ENCODE peak calls at places on chromosomes 16 and 17, in five cellular contexts. One of them, this sample, is unnamed.

GRCh38 chr16:64754279-64754678 is 367.6 kb downstream of the CDH11 start:
- DNase-seq in activated CD8-positive, alpha-beta T cell treated with anti-CD3 and anti-CD28 coated beads for 36 hours: no peak
- DNase-seq in endothelial cell: no peak
- DNase-seq in psoas muscle: no peak
- DNase-seq in HFFc6: no peak
- DNase-seq in this sample: no peak

GRCh38 chr17:21275047-21275578 is 9.4 kb upstream of the MAP2K3 start:
- DNase-seq in HFFc6: no peak
- DNase-seq in activated CD8-positive, alpha-beta T cell treated with anti-CD3 and anti-CD28 coated beads for 36 hours: peak; percentile 33
- DNase-seq in psoas muscle: peak; percentile 78
- DNase-seq in endothelial cell: no peak
- DNase-seq in this sample: no peak

GRCh38 chr17:4598776-4599504 is 14.6 kb downstream of the SMTNL2 start:
- DNase-seq in endothelial cell: no peak
- DNase-seq in psoas muscle: peak; percentile 90
- DNase-seq in activated CD8-positive, alpha-beta T cell treated with anti-CD3 and anti-CD28 coated beads for 36 hours: no peak
- DNase-seq in HFFc6: no peak
- DNase-seq in this sample: no peak

GRCh38 chr17:15081008-15081407 is 184.1 kb downstream of the PMP22 start:
- DNase-seq in endothelial cell: no peak
- DNase-seq in activated CD8-positive, alpha-beta T cell treated with anti-CD3 and anti-CD28 coated beads for 36 hours: no peak
- DNase-seq in psoas muscle: no peak
- DNase-seq in HFFc6: no peak
- DNase-seq in this sample: no peak

GRCh38 chr17:44607836-44608690 is 48.2 kb upstream of the MEIOC start:
- DNase-seq in activated CD8-positive, alpha-beta T cell treated with anti-CD3 and anti-CD28 coated beads for 36 hours: no peak
- DNase-seq in psoas muscle: no peak
- DNase-seq in HFFc6: peak; percentile 20
- DNase-seq in endothelial cell: no peak
- DNase-seq in this sample: peak; percentile 56

GRCh38 chr17:27532269-27533067 is 76.2 kb downstream of the KSR1 start:
- DNase-seq in psoas muscle: no peak
- DNase-seq in activated CD8-positive, alpha-beta T cell treated with anti-CD3 and anti-CD28 coated beads for 36 hours: no peak
- DNase-seq in HFFc6: no peak
- DNase-seq in endothelial cell: no peak
- DNase-seq in this sample: no peak

GRCh38 chr17:77645441-77646430 is 312.8 kb upstream of the TNRC6C start:
- DNase-seq in psoas muscle: no peak
- DNase-seq in activated CD8-positive, alpha-beta T cell treated with anti-CD3 and anti-CD28 coated beads for 36 hours: peak; percentile 86
- DNase-seq in endothelial cell: peak; percentile 28
- DNase-seq in HFFc6: no peak
- DNase-seq in this sample: no peak

GRCh38 chr17:59311051-59311468 is 20.4 kb upstream of the YPEL2 start:
- DNase-seq in activated CD8-positive, alpha-beta T cell treated with anti-CD3 and anti-CD28 coated beads for 36 hours: peak; percentile 51
- DNase-seq in endothelial cell: peak; percentile 43
- DNase-seq in psoas muscle: no peak
- DNase-seq in HFFc6: peak; percentile 48
- DNase-seq in this sample: no peak

GRCh38 chr16:85037050-85037410 is 9.4 kb downstream of the KIAA0513 start:
- DNase-seq in HFFc6: peak; percentile 72
- DNase-seq in psoas muscle: peak; percentile 53
- DNase-seq in activated CD8-positive, alpha-beta T cell treated with anti-CD3 and anti-CD28 coated beads for 36 hours: peak; percentile 25
- DNase-seq in endothelial cell: no peak
- DNase-seq in this sample: no peak

GRCh38 chr16:81181013-81181720 is 57.3 kb upstream of the BCO1 start:
- DNase-seq in endothelial cell: peak; percentile 43
- DNase-seq in activated CD8-positive, alpha-beta T cell treated with anti-CD3 and anti-CD28 coated beads for 36 hours: no peak
- DNase-seq in psoas muscle: peak; percentile 91
- DNase-seq in HFFc6: peak; percentile 98
- DNase-seq in this sample: peak; percentile 83

GRCh38 chr16:49696414-49697101 is 159.4 kb downstream of the ZNF423 start:
- DNase-seq in endothelial cell: peak; percentile 26
- DNase-seq in HFFc6: no peak
- DNase-seq in activated CD8-positive, alpha-beta T cell treated with anti-CD3 and anti-CD28 coated beads for 36 hours: no peak
- DNase-seq in psoas muscle: no peak
- DNase-seq in this sample: no peak

DNA sequence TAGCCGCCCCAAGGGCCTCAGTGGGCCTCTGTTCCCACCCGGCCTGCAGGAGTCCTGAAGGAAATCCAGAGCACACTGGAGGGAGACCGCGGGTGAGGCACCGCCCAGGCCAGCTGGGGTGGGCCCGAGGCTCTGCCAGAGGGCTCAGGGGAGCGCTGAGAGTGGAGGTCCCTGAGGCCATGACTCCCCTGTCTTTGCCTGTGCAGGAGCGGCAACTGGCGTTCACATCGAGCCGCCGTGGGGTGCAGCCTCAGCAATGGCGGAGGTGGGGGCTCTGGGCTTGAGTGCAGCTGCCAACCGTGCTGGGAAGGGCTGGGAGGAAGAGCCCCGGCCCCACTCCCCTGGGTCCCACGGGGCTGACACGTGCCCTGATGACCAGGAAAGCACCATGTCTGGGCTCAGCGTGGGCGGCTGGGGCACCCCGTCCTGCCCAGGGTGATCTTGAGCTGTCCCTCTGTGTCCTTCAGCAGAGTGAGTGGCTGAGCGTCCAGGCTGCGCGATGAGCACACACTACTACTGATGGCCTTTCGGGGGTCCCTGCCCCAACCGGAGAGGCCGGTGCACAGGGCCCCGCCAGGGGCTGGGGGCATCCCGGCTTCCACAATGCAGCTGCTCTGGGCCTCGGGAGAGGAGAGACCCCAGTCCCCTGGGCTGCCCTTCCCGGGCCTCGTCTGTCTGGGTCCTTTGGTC is 13.1 kb upstream of the MYO15B start:
- DNase-seq in HFFc6: no peak
- DNase-seq in endothelial cell: no peak
- DNase-seq in psoas muscle: no peak
- DNase-seq in activated CD8-positive, alpha-beta T cell treated with anti-CD3 and anti-CD28 coated beads for 36 hours: no peak
- DNase-seq in this sample: no peak
- TF ChIP-seq CTCF in HFFc6: no peak
- TF ChIP-seq CTCF in endothelial cell: no peak
- TF ChIP-seq CTCF in psoas muscle: no peak
- TF ChIP-seq CTCF in activated CD8-positive, alpha-beta T cell treated with anti-CD3 and anti-CD28 coated beads for 36 hours: no peak
- TF ChIP-seq CTCF in this sample: no peak

DNA sequence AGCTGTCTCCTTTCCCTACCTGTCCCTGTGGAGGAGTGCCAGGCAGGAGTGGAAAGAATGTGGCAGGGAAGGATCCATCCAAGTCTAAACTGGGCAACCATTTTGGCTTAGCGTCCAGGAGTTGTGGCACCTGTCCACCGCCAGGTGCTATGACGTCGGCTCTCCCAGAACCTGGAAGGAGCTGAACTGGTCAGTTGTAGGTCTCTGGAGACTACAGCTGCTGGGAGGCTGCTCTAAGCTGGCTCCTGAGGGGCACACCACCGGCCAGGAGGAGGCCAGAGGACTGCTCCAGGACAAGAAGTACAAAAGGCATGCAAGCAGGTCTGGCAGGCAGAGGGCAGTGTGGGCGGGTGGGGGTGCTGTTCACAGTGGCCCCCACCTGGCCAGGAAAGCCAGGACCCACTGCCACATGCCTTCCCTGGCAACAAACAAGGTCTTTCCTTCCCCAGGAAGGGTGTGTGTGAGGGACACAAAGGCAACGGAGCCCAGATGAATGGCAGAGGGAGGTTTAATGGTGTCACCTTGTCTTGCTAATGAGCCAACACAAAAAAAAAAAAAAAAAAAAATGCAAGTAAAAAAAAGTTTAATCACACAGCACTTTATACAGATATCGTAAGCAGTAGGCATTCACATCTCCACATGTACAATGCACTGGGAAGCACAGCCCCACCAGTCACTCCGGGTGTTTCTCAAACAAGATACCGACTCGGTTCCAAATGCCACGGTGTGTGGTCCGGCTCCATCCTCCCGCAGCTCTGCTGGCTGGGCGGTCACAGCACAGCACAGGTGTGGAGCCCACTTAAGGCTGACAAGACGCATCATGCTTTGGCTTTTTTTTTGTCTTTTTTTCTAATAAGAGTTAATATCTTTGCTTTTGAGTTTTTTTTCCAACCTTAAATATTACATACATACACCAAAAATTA is 4.8 kb downstream of the SPHK1 start:
- DNase-seq in endothelial cell: no peak
- DNase-seq in HFFc6: no peak
- DNase-seq in activated CD8-positive, alpha-beta T cell treated with anti-CD3 and anti-CD28 coated beads for 36 hours: no peak
- DNase-seq in psoas muscle: no peak
- DNase-seq in this sample: no peak
- TF ChIP-seq CTCF in endothelial cell: no peak
- TF ChIP-seq CTCF in HFFc6: peak; percentile 53
- TF ChIP-seq CTCF in activated CD8-positive, alpha-beta T cell treated with anti-CD3 and anti-CD28 coated beads for 36 hours: no peak
- TF ChIP-seq CTCF in psoas muscle: no peak
- TF ChIP-seq CTCF in this sample: no peak

DNA sequence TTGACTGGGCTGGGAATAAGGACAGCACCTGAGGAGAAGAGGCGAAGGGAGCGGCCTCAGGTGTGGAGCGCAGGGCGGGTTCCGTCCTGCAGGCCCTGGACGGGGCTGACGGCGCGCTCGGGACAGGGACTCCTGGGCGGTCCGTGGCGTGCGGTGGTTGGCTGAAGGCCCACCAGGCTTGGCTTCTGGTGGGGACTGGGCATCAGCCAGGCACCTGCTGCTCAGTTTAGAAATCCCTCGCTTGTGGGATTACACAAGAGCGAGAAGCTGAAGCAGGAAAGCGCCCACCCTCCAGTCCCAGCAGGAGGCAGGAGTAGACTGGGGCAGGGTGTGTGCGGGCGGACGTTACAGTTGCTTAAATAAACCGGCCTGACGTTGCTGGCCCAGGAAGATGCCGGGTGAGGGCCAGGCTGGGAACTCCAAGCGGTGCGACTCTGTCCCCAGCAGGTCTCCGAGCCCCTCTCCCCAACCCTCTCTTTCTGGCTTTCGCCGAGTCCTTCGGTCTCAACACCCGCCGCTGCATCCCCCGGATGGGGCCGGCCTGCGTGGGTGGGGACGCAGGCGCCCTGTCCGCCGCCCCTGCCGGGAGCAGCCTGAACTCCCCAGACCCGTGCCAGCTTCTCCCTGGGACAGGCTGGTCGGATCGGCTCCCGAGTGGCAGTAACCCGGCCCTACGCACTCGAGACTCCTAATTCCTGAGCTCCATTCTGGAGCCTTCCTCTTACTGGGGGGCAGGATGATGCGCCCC is 639 bp downstream of the MIF4GD start:
- DNase-seq in HFFc6: peak; percentile 66
- DNase-seq in psoas muscle: peak; percentile 93
- DNase-seq in endothelial cell: peak; percentile 62
- DNase-seq in activated CD8-positive, alpha-beta T cell treated with anti-CD3 and anti-CD28 coated beads for 36 hours: peak; percentile 70
- DNase-seq in this sample: no peak
- TF ChIP-seq CTCF in HFFc6: peak; percentile 66
- TF ChIP-seq CTCF in psoas muscle: peak; percentile 8
- TF ChIP-seq CTCF in endothelial cell: no peak
- TF ChIP-seq CTCF in activated CD8-positive, alpha-beta T cell treated with anti-CD3 and anti-CD28 coated beads for 36 hours: peak; percentile 35
- TF ChIP-seq CTCF in this sample: peak; percentile 62

DNA sequence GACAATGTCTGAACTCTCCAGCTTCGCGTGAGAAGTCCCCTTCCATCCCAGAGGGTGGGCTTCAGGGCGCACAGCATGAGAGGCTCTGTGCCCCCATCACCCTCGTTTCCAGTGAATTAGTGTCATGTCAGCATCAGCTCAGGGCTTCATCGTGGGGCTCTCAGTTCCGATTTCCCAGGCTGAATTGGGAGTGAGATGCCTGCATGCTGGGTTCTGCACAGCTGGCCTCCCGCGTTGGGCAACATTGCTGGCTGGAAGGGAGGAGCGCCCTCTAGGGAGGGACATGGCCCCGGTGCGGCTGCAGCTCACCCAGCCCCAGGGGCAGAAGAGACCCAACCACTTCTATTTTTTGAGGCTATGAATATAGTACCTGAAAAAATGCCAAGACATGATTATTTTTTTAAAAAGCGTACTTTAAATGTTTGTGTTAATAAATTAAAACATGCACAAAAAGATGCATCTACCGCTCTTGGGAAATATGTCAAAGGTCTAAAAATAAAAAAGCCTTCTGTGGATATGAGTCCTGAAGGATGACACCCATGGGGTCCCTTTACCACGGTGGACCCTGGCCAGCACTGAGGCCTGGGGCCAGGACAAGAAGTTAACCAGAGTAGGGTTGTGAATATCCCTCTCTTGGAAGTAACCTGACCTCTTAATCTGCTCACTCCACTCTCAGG is 10.5 kb upstream of the ITGAD start:
- DNase-seq in activated CD8-positive, alpha-beta T cell treated with anti-CD3 and anti-CD28 coated beads for 36 hours: peak; percentile 81
- DNase-seq in HFFc6: peak; percentile 41
- DNase-seq in endothelial cell: peak; percentile 86
- DNase-seq in psoas muscle: peak; percentile 81
- DNase-seq in this sample: no peak
- TF ChIP-seq CTCF in activated CD8-positive, alpha-beta T cell treated with anti-CD3 and anti-CD28 coated beads for 36 hours: peak; percentile 91
- TF ChIP-seq CTCF in HFFc6: peak; percentile 86
- TF ChIP-seq CTCF in endothelial cell: peak; percentile 63
- TF ChIP-seq CTCF in psoas muscle: peak; percentile 72
- TF ChIP-seq CTCF in this sample: peak; percentile 70

DNA sequence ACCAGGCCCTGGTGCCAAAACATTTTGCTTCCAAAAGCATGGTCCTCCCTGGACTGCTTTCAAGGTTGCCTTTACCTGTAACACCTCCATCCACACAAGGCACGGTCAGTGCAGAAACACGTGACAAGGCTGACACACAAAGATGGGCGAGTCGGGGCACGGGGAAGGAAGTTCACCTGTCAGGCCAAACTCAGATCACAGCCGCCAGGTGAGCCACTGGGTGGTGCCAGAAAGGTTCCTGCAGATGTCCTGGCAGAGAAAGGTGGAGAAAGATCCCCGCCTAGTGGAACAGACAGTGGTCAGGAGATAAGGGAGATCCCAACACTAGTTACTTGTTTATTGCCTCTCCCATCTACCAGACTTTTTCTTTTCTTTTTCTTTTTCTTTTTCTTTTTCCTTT is 155.3 kb downstream of the AIPL1 start:
- DNase-seq in HFFc6: no peak
- DNase-seq in activated CD8-positive, alpha-beta T cell treated with anti-CD3 and anti-CD28 coated beads for 36 hours: peak; percentile 19
- DNase-seq in endothelial cell: peak; percentile 16
- DNase-seq in psoas muscle: no peak
- DNase-seq in this sample: no peak
- TF ChIP-seq CTCF in HFFc6: no peak
- TF ChIP-seq CTCF in activated CD8-positive, alpha-beta T cell treated with anti-CD3 and anti-CD28 coated beads for 36 hours: no peak
- TF ChIP-seq CTCF in endothelial cell: peak; percentile 17
- TF ChIP-seq CTCF in psoas muscle: no peak
- TF ChIP-seq CTCF in this sample: no peak

GRCh38 chr17:82242977-82243647 is 14.3 kb downstream of the SLC16A3 start:
- DNase-seq in endothelial cell: no peak
- DNase-seq in psoas muscle: peak; percentile 96
- DNase-seq in HFFc6: peak; percentile 68
- DNase-seq in activated CD8-positive, alpha-beta T cell treated with anti-CD3 and anti-CD28 coated beads for 36 hours: no peak
- DNase-seq in this sample: peak; percentile 63
- TF ChIP-seq CTCF in endothelial cell: no peak
- TF ChIP-seq CTCF in psoas muscle: no peak
- TF ChIP-seq CTCF in HFFc6: no peak
- TF ChIP-seq CTCF in activated CD8-positive, alpha-beta T cell treated with anti-CD3 and anti-CD28 coated beads for 36 hours: no peak
- TF ChIP-seq CTCF in this sample: no peak